ENCODE peak calls at places on chromosomes 16 and 17, in five cellular contexts. H, Z, B, Q and G are unnamed samples.

GRCh38 chr17:32741381-32741780 is 135.5 kb downstream of the MYO1D start:
- DNase-seq in Z (peak; percentile 56), H (no peak), B (no peak), Q (no peak), G (peak; percentile 59)

GRCh38 chr17:35554668-35555067 is 6.0 kb downstream of the SLFN14 start:
- DNase-seq in Z (no peak), H (no peak), B (no peak), Q (peak; percentile 44), G (no peak)

GRCh38 chr17:17590883-17591407 is 563 bp downstream of the PEMT start:
- DNase-seq in Z (no peak), H (no peak), Q (no peak), B (no peak), G (no peak)

GRCh38 chr17:4344926-4345325 is 21.5 kb downstream of the UBE2G1 start:
- DNase-seq in H (no peak), Z (no peak), Q (no peak), B (no peak), G (no peak)

GRCh38 chr17:75995385-75995925 is 5.2 kb upstream of the CDK3 start:
- DNase-seq in Q (no peak), H (no peak), Z (no peak), B (no peak), G (no peak)

GRCh38 chr17:55344514-55344997 is 77.1 kb downstream of the MMD start:
- DNase-seq in B (no peak), Z (no peak), Q (peak; percentile 7), H (no peak), G (no peak)

GRCh38 chr17:42751628-42752027 is 6.8 kb upstream of the EZH1 start:
- DNase-seq in Q (no peak), Z (no peak), B (no peak), H (no peak), G (no peak)

GRCh38 chr17:72122668-72123495 is 2.1 kb downstream of the SOX9 start:
- DNase-seq in H (peak; percentile 89), Z (peak; percentile 43), Q (peak; percentile 60), B (no peak), G (peak; percentile 57)

GRCh38 chr17:29358421-29358820 is 31.7 kb upstream of the TAOK1 start:
- DNase-seq in H (peak; percentile 4), Z (peak; percentile 17), Q (no peak), B (no peak), G (peak; percentile 45)

GRCh38 chr17:42872251-42872965 is 21.4 kb downstream of the AOC3 start:
- DNase-seq in Q (no peak), Z (no peak), H (no peak), B (no peak), G (no peak)

GRCh38 chr17:57783338-57783742 is 38.2 kb upstream of the CCDC182 start:
- DNase-seq in H (peak; percentile 100), Q (peak; percentile 60), Z (peak; percentile 25), B (no peak), G (peak; percentile 4)

GRCh38 chr17:38322156-38322779 is 21.5 kb downstream of the GPR179 start:
- DNase-seq in H (peak; percentile 93), B (no peak), Q (peak; percentile 66), Z (peak; percentile 59), G (peak; percentile 39)

GRCh38 chr17:21043296-21044232 is 753 bp upstream of the USP22 start:
- DNase-seq in B (peak; percentile 93), Z (peak; percentile 99), Q (peak; percentile 99), H (peak; percentile 79), G (peak; percentile 99)

GRCh38 chr16:21950782-21951521 is 2.2 kb upstream of the UQCRC2 start:
- DNase-seq in H (no peak), Z (peak; percentile 62), Q (peak; percentile 37), B (no peak), G (peak; percentile 25)

GRCh38 chr17:41532947-41533570 is 5.0 kb upstream of the KRT19 start:
- DNase-seq in Q (no peak), Z (no peak), H (no peak), B (no peak), G (no peak)

GRCh38 chr16:70410736-70411135 is 28.2 kb downstream of the ST3GAL2 start:
- DNase-seq in Q (no peak), H (no peak), Z (no peak), B (no peak), G (no peak)

GRCh38 chr16:59021751-59022150 is 287.6 kb upstream of the GOT2 start:
- DNase-seq in B (no peak), Q (no peak), H (no peak), Z (no peak), G (peak; percentile 15)

GRCh38 chr17:56754523-56755208 is 79.1 kb downstream of the C17orf67 start:
- DNase-seq in Z (peak; percentile 49), B (no peak), Q (peak; percentile 11), H (peak; percentile 71), G (peak; percentile 65)

GRCh38 chr16:3988824-3989223 is 108.3 kb upstream of the CREBBP start:
- DNase-seq in H (no peak), Q (no peak), Z (no peak), B (no peak), G (no peak)

GRCh38 chr17:57357392-57357784 is 101.1 kb downstream of the MSI2 start:
- DNase-seq in Z (no peak), B (no peak), H (no peak), Q (peak; percentile 63), G (no peak)

GRCh38 chr16:1691956-1692355 is 13.9 kb downstream of the JPT2 start:
- DNase-seq in Q (no peak), B (no peak), Z (peak; percentile 93), H (no peak), G (peak; percentile 40)

GRCh38 chr17:59423903-59424302 is 92.4 kb downstream of the YPEL2 start:
- DNase-seq in Z (no peak), H (peak; percentile 90), Q (no peak), B (no peak), G (no peak)
- H3K4me3 ChIP-seq in Z (no peak overlapping the region), H (no peak overlapping the region), Q (no peak overlapping the region), B (no peak overlapping the region), G (no peak overlapping the region)

DNA sequence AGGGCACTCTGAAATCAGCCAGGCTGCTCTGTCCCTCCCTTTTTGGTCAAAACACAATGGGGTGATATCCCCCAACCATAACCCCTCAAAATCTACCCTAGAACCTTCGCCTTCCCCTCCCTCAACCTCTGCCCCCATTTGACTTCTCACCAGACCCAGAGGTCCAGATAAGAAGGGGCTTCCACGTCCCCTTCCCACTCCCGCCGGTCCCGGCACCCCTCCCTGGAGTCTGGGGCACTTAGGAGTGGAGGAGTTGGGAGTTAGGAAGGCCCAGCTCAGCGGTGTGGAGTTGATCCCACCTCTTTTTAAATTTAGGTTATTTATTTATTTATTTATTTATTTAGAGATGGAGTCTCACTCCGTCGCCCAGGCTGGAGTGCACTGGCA is 619 bp upstream of the TMEM92 start:
- DNase-seq in Q (no peak), B (no peak), Z (no peak), H (peak; percentile 76), G (no peak)
- H3K4me3 ChIP-seq in Q (no peak overlapping the region), B (peak overlapping the region; percentile 64), Z (peak overlapping the region; percentile 26), H (no peak overlapping the region), G (peak overlapping the region; percentile 48)

DNA sequence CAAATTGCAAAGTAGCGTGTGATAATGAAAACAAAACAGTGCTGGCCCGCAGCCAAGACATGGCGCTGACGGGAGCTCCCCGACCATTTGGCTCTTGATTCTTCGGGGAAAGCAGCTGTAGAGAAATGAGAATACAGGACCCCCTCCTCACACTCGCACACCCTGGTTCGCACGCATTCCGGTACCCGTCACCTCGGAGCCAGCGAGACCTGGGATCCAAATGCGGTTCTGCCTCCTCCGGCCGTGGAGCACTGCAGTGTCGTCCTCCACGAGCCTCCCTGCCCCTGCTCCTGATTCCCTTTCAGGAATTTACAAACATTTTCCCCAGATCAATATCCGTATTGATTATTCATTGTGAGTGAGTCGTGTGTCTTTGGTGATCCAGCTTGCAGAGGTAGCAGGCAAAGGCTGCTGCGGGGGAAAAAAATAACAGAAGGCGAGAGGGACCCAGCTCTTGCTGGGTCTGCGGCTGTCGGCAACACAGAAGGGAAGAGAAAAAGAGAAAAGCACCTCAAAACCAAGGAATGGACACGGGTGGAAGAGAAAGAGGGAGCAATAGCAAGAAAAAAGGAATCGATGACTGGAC is 184.1 kb upstream of the ZFHX3 start:
- DNase-seq in H (no peak), Z (peak; percentile 27), B (no peak), Q (no peak), G (no peak)
- H3K4me3 ChIP-seq in H (peak overlapping the region; percentile 20), Z (peak overlapping the region; percentile 57), B (no peak overlapping the region), Q (no peak overlapping the region), G (no peak overlapping the region)

GRCh38 chr17:64706224-64707076 is 44.3 kb upstream of the SMURF2 start:
- DNase-seq in H (no peak), B (no peak), Z (no peak), Q (no peak), G (no peak)
- H3K4me3 ChIP-seq in H (no peak overlapping the region), B (no peak overlapping the region), Z (no peak overlapping the region), Q (no peak overlapping the region), G (no peak overlapping the region)

GRCh38 chr16:29820271-29820701 is at the start of gene MVP:
- DNase-seq in H (no peak), B (no peak), Z (peak; percentile 63), Q (peak; percentile 73), G (peak; percentile 70)
- H3K4me3 ChIP-seq in H (no peak within 1 kb of the TSS), B (peak within 1 kb of the TSS; percentile 93), Z (peak within 1 kb of the TSS; percentile 75), Q (peak within 1 kb of the TSS; percentile 85), G (peak within 1 kb of the TSS; percentile 97)